ENCODE peak calls at places on chromosomes 11 and 22, in five cellular contexts. One of them, this sample, is unnamed.

GRCh38 chr11:16860632-16861031 is 122.2 kb downstream of the C11orf58 start:
- DNase-seq in suprapubic skin: no peak
- DNase-seq in upper lobe of left lung: no peak
- DNase-seq in upper lobe of right lung: no peak
- DNase-seq in BJ: no peak
- DNase-seq in this sample: no peak

GRCh38 chr22:34160117-34160758 is 240.0 kb upstream of the LARGE1 start:
- DNase-seq in BJ: no peak
- DNase-seq in suprapubic skin: no peak
- DNase-seq in upper lobe of right lung: no peak
- DNase-seq in upper lobe of left lung: no peak
- DNase-seq in this sample: no peak

GRCh38 chr22:25795437-25795836 is 53.4 kb downstream of the MYO18B start:
- DNase-seq in upper lobe of left lung: no peak
- DNase-seq in suprapubic skin: no peak
- DNase-seq in upper lobe of right lung: no peak
- DNase-seq in BJ: no peak
- DNase-seq in this sample: no peak

GRCh38 chr11:64778473-64779298 is at the start of gene SF1:
- DNase-seq in BJ: peak; percentile 99
- DNase-seq in upper lobe of left lung: peak; percentile 98
- DNase-seq in upper lobe of right lung: peak; percentile 98
- DNase-seq in suprapubic skin: peak; percentile 100
- DNase-seq in this sample: peak; percentile 100

GRCh38 chr11:108568183-108568858 is 25.2 kb downstream of the EXPH5 start:
- DNase-seq in upper lobe of right lung: no peak
- DNase-seq in BJ: no peak
- DNase-seq in suprapubic skin: no peak
- DNase-seq in upper lobe of left lung: peak; percentile 38
- DNase-seq in this sample: no peak

GRCh38 chr11:88603499-88603898 is 266.0 kb upstream of the CTSC start:
- DNase-seq in upper lobe of right lung: no peak
- DNase-seq in suprapubic skin: no peak
- DNase-seq in BJ: no peak
- DNase-seq in upper lobe of left lung: no peak
- DNase-seq in this sample: no peak

GRCh38 chr11:131675489-131675888 is 305.1 kb downstream of the NTM start:
- DNase-seq in suprapubic skin: peak; percentile 37
- DNase-seq in upper lobe of right lung: no peak
- DNase-seq in BJ: no peak
- DNase-seq in upper lobe of left lung: no peak
- DNase-seq in this sample: no peak

GRCh38 chr11:3840289-3840869 is 380 bp downstream of the RHOG start:
- DNase-seq in upper lobe of right lung: no peak
- DNase-seq in upper lobe of left lung: peak; percentile 95
- DNase-seq in BJ: no peak
- DNase-seq in suprapubic skin: peak; percentile 86
- DNase-seq in this sample: peak; percentile 48

GRCh38 chr11:64514596-64514995 is 76.4 kb upstream of the SLC22A12 start:
- DNase-seq in upper lobe of left lung: no peak
- DNase-seq in upper lobe of right lung: no peak
- DNase-seq in BJ: no peak
- DNase-seq in suprapubic skin: no peak
- DNase-seq in this sample: no peak

GRCh38 chr11:9850224-9850895 is 186.5 kb downstream of the SWAP70 start:
- DNase-seq in suprapubic skin: no peak
- DNase-seq in BJ: no peak
- DNase-seq in upper lobe of left lung: no peak
- DNase-seq in upper lobe of right lung: no peak
- DNase-seq in this sample: no peak

GRCh38 chr22:25353516-25354445 is 134.3 kb downstream of the CRYBB2 start:
- DNase-seq in suprapubic skin: peak; percentile 76
- DNase-seq in upper lobe of left lung: peak; percentile 54
- DNase-seq in BJ: no peak
- DNase-seq in upper lobe of right lung: peak; percentile 33
- DNase-seq in this sample: no peak

GRCh38 chr11:78110830-78111229 is 28.6 kb downstream of the ALG8 start:
- DNase-seq in upper lobe of right lung: no peak
- DNase-seq in upper lobe of left lung: no peak
- DNase-seq in BJ: no peak
- DNase-seq in suprapubic skin: no peak
- DNase-seq in this sample: no peak

GRCh38 chr11:119029340-119030028 is 1.2 kb downstream of the SLC37A4 start:
- DNase-seq in upper lobe of right lung: no peak
- DNase-seq in suprapubic skin: no peak
- DNase-seq in upper lobe of left lung: no peak
- DNase-seq in BJ: no peak
- DNase-seq in this sample: no peak

GRCh38 chr11:78070606-78071005 is 6.9 kb downstream of the THRSP start:
- DNase-seq in BJ: no peak
- DNase-seq in suprapubic skin: no peak
- DNase-seq in upper lobe of right lung: no peak
- DNase-seq in upper lobe of left lung: no peak
- DNase-seq in this sample: no peak

GRCh38 chr11:118175031-118175531 is 1.4 kb downstream of the SCN2B start:
- DNase-seq in upper lobe of right lung: no peak
- DNase-seq in upper lobe of left lung: no peak
- DNase-seq in suprapubic skin: no peak
- DNase-seq in BJ: no peak
- DNase-seq in this sample: no peak

GRCh38 chr22:50438305-50439275 is 36.2 kb downstream of the SBF1 start:
- DNase-seq in upper lobe of right lung: no peak
- DNase-seq in BJ: no peak
- DNase-seq in suprapubic skin: no peak
- DNase-seq in upper lobe of left lung: peak; percentile 65
- DNase-seq in this sample: peak; percentile 9

GRCh38 chr11:132471491-132471890 is 1060.8 kb downstream of the OPCML start:
- DNase-seq in upper lobe of left lung: no peak
- DNase-seq in upper lobe of right lung: no peak
- DNase-seq in BJ: no peak
- DNase-seq in suprapubic skin: no peak
- DNase-seq in this sample: no peak

GRCh38 chr22:33405194-33405593 is 347.0 kb upstream of the SYN3 start:
- DNase-seq in upper lobe of left lung: no peak
- DNase-seq in upper lobe of right lung: no peak
- DNase-seq in BJ: no peak
- DNase-seq in suprapubic skin: no peak
- DNase-seq in this sample: no peak

GRCh38 chr11:95993438-95994339 is 69.8 kb upstream of the MTMR2 start:
- DNase-seq in upper lobe of left lung: no peak
- DNase-seq in BJ: no peak
- DNase-seq in upper lobe of right lung: no peak
- DNase-seq in suprapubic skin: no peak
- DNase-seq in this sample: no peak

GRCh38 chr11:118924591-118925585 is 838 bp downstream of the BCL9L start:
- DNase-seq in upper lobe of left lung: peak; percentile 84
- DNase-seq in suprapubic skin: no peak
- DNase-seq in BJ: no peak
- DNase-seq in upper lobe of right lung: peak; percentile 82
- DNase-seq in this sample: peak; percentile 51

GRCh38 chr22:21650280-21650679 is 8.2 kb downstream of the SDF2L1 start:
- DNase-seq in upper lobe of left lung: no peak
- DNase-seq in BJ: no peak
- DNase-seq in upper lobe of right lung: no peak
- DNase-seq in suprapubic skin: no peak
- DNase-seq in this sample: no peak

GRCh38 chr11:132186699-132187098 is 816.3 kb downstream of the NTM start:
- DNase-seq in upper lobe of left lung: no peak
- DNase-seq in upper lobe of right lung: no peak
- DNase-seq in BJ: no peak
- DNase-seq in suprapubic skin: no peak
- DNase-seq in this sample: no peak

GRCh38 chr11:119602745-119603373 is 126.1 kb downstream of the NECTIN1 start:
- DNase-seq in upper lobe of right lung: no peak
- DNase-seq in upper lobe of left lung: peak; percentile 70
- DNase-seq in suprapubic skin: no peak
- DNase-seq in BJ: no peak
- DNase-seq in this sample: no peak

GRCh38 chr11:48900131-48900800 is 83.4 kb downstream of the TRIM51G start:
- DNase-seq in suprapubic skin: peak; percentile 67
- DNase-seq in upper lobe of right lung: peak; percentile 49
- DNase-seq in upper lobe of left lung: peak; percentile 79
- DNase-seq in BJ: no peak
- DNase-seq in this sample: no peak

GRCh38 chr11:43644626-43645299 is 35.8 kb upstream of the HSD17B12 start:
- DNase-seq in suprapubic skin: no peak
- DNase-seq in BJ: no peak
- DNase-seq in upper lobe of left lung: no peak
- DNase-seq in upper lobe of right lung: no peak
- DNase-seq in this sample: no peak

GRCh38 chr22:43060213-43060612 is 29.0 kb downstream of the TTLL1 start:
- DNase-seq in suprapubic skin: no peak
- DNase-seq in upper lobe of right lung: no peak
- DNase-seq in upper lobe of left lung: peak; percentile 88
- DNase-seq in BJ: no peak
- DNase-seq in this sample: peak; percentile 51

GRCh38 chr11:47179655-47179991 is 2.9 kb upstream of the ARFGAP2 start:
- DNase-seq in BJ: no peak
- DNase-seq in suprapubic skin: no peak
- DNase-seq in upper lobe of left lung: no peak
- DNase-seq in upper lobe of right lung: no peak
- DNase-seq in this sample: no peak

GRCh38 chr22:42277988-42278776 is 7.7 kb upstream of the TCF20 start:
- DNase-seq in upper lobe of right lung: no peak
- DNase-seq in upper lobe of left lung: peak; percentile 58
- DNase-seq in BJ: no peak
- DNase-seq in suprapubic skin: no peak
- DNase-seq in this sample: no peak

GRCh38 chr11:123590296-123590912 is 64.0 kb downstream of the SCN3B start:
- DNase-seq in suprapubic skin: no peak
- DNase-seq in upper lobe of right lung: no peak
- DNase-seq in BJ: peak; percentile 20
- DNase-seq in upper lobe of left lung: no peak
- DNase-seq in this sample: no peak

GRCh38 chr22:49512471-49512870 is 315.2 kb downstream of the BRD1 start:
- DNase-seq in BJ: no peak
- DNase-seq in upper lobe of left lung: no peak
- DNase-seq in suprapubic skin: no peak
- DNase-seq in upper lobe of right lung: no peak
- DNase-seq in this sample: no peak

GRCh38 chr22:43819691-43820670 is 7.9 kb upstream of the EFCAB6 start:
- DNase-seq in upper lobe of right lung: no peak
- DNase-seq in BJ: no peak
- DNase-seq in suprapubic skin: no peak
- DNase-seq in upper lobe of left lung: no peak
- DNase-seq in this sample: no peak

GRCh38 chr11:70517996-70518907 is 119.9 kb downstream of the CTTN start:
- DNase-seq in suprapubic skin: no peak
- DNase-seq in BJ: peak; percentile 23
- DNase-seq in upper lobe of right lung: peak; percentile 33
- DNase-seq in upper lobe of left lung: no peak
- DNase-seq in this sample: no peak

GRCh38 chr11:6568191-6568918 is 35.1 kb downstream of the RRP8 start:
- DNase-seq in upper lobe of left lung: no peak
- DNase-seq in BJ: no peak
- DNase-seq in suprapubic skin: no peak
- DNase-seq in upper lobe of right lung: no peak
- DNase-seq in this sample: no peak

GRCh38 chr11:67732045-67732787 is 57.8 kb upstream of the ALDH3B2 start:
- DNase-seq in upper lobe of right lung: no peak
- DNase-seq in upper lobe of left lung: peak; percentile 85
- DNase-seq in suprapubic skin: no peak
- DNase-seq in BJ: no peak
- DNase-seq in this sample: peak; percentile 31

GRCh38 chr22:22591348-22592299 is 32.6 kb upstream of the PRAME start:
- DNase-seq in upper lobe of left lung: no peak
- DNase-seq in suprapubic skin: no peak
- DNase-seq in BJ: no peak
- DNase-seq in upper lobe of right lung: no peak
- DNase-seq in this sample: no peak

DNA sequence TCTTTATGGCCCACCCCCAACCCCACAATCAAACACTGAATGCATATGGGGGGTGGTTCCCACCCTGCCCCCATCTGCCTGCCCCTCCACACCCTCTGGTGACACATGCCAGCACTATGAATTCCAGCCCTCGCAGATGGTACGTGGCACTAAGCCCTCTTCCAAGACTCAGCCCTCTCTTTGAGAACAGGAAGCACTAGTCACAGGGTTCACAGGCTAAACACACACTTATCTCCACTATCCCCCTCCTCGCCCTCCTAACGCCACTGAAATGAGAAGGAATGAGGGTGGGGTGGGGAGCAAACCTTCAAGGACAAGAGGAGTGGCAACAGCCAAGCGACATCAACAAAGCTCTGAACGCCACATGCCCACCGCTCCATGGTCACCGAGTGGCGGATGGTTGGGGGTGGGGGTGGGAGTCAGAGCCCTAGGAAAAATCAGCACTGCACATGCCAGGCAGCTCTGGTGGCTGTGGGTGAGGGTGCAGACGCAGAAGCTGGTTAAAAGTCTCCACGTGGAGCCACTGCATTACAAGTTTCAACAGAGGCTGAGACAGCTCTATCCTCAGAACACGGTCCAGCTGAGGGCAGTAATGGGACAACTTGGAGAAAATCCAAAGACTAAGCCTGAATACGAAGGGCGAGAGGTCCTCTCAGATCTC is 33.6 kb downstream of the TMEM184B start:
- DNase-seq in suprapubic skin: no peak
- DNase-seq in BJ: peak; percentile 82
- DNase-seq in upper lobe of left lung: peak; percentile 28
- DNase-seq in upper lobe of right lung: peak; percentile 74
- DNase-seq in this sample: no peak
- TF ChIP-seq CTCF in suprapubic skin: no peak
- TF ChIP-seq CTCF in BJ: peak; percentile 38
- TF ChIP-seq CTCF in upper lobe of left lung: no peak
- TF ChIP-seq CTCF in upper lobe of right lung: peak; percentile 27
- TF ChIP-seq CTCF in this sample: no peak

GRCh38 chr11:697028-697491 is 1.4 kb downstream of the TMEM80 start:
- DNase-seq in BJ: peak; percentile 38
- DNase-seq in suprapubic skin: no peak
- DNase-seq in upper lobe of left lung: no peak
- DNase-seq in upper lobe of right lung: no peak
- DNase-seq in this sample: peak; percentile 64
- H3K4me3 ChIP-seq in BJ: peak overlapping the region; percentile 81
- H3K4me3 ChIP-seq in suprapubic skin: peak overlapping the region; percentile 89
- H3K4me3 ChIP-seq in upper lobe of left lung: no peak overlapping the region
- H3K4me3 ChIP-seq in upper lobe of right lung: peak overlapping the region; percentile 71
- H3K4me3 ChIP-seq in this sample: peak overlapping the region; percentile 87

DNA sequence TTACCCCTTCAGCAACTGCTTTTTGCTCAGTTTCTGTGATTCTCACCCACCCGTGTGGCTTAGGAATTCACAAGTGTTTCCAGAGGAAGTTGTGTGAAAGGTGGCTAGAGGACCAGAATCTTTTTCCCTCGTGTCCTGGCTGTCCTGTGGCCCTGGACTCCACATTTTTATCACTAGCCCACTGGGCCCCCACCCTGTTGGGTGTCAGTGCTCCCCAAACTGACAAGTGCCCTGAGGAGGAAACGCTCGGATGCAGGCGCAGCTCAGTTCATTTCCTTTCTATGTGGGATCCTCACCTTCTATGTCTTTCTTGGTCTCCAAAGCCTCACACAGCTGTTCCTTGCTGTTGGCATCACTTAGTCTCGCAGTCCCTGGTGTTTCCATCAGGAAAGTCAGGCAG is 68.0 kb upstream of the KCNQ1OT1 start:
- DNase-seq in BJ: no peak
- DNase-seq in upper lobe of right lung: no peak
- DNase-seq in suprapubic skin: peak; percentile 59
- DNase-seq in upper lobe of left lung: no peak
- DNase-seq in this sample: no peak
- H3K27me3 ChIP-seq in BJ: no peaks in the 10 kb centered on the region
- H3K27me3 ChIP-seq in upper lobe of right lung: no peaks in the 10 kb centered on the region
- H3K27me3 ChIP-seq in suprapubic skin: no peaks in the 10 kb centered on the region
- H3K27me3 ChIP-seq in upper lobe of left lung: no peaks in the 10 kb centered on the region
- H3K27me3 ChIP-seq in this sample: peaks cover 2% of the 10 kb centered on the region

GRCh38 chr11:11895672-11896071 is 53.9 kb downstream of the USP47 start:
- DNase-seq in upper lobe of right lung: no peak
- DNase-seq in BJ: no peak
- DNase-seq in suprapubic skin: no peak
- DNase-seq in upper lobe of left lung: no peak
- DNase-seq in this sample: no peak
- TF ChIP-seq CTCF in upper lobe of right lung: no peak
- TF ChIP-seq CTCF in BJ: peak; percentile 26
- TF ChIP-seq CTCF in suprapubic skin: no peak
- TF ChIP-seq CTCF in upper lobe of left lung: no peak
- TF ChIP-seq CTCF in this sample: no peak